ENCODE peak calls at places on chromosome 3, in nine cellular contexts. C is IMR-90, V is H9, D is neural progenitor cell, E is PC-3, A is OCI-LY7, O is SK-N-SH, N is endothelial cell of umbilical vein, Q is fibroblast of lung. J is an unnamed sample. For H4K20me1, the result is how much of the 10 kb centered on the place peaks cover.

GRCh38 chr3:136008221-136008620 is 42.7 kb downstream of the PPP2R3A start:
- DNase-seq in O (no peak), E (peak), A (no peak), D (no peak), Q (no peak), C (no peak), V (no peak), N (no peak), J (no peak)

GRCh38 chr3:12471228-12471627 is 13.1 kb upstream of the TSEN2 start:
- DNase-seq in O (no peak), D (no peak), V (no peak), Q (no peak), A (no peak), N (no peak), E (peak), C (no peak), J (no peak)

GRCh38 chr3:154122096-154122911 is 1.1 kb downstream of the ARHGEF26 start:
- DNase-seq in A (no peak), N (peak), E (no peak), V (peak), C (no peak), D (peak), O (peak), Q (no peak), J (no peak)

GRCh38 chr3:54827056-54827687 is 100.7 kb downstream of the LRTM1 start:
- DNase-seq in Q (no peak), N (no peak), D (no peak), V (no peak), A (no peak), O (no peak), E (no peak), C (no peak), J (no peak)

GRCh38 chr3:99967796-99968195 is 146.5 kb downstream of the FILIP1L start:
- DNase-seq in Q (peak), A (no peak), E (no peak), O (no peak), D (no peak), N (no peak), V (no peak), C (peak), J (no peak)

GRCh38 chr3:101381809-101382208 is 61.4 kb upstream of the IMPG2 start:
- DNase-seq in N (peak), E (peak), V (no peak), O (peak), A (peak), Q (peak), C (peak), D (peak), J (peak)

GRCh38 chr3:25493786-25494185 is 65.7 kb downstream of the RARB start:
- DNase-seq in D (no peak), A (no peak), N (peak), Q (no peak), C (peak), V (no peak), O (no peak), E (peak), J (no peak)

GRCh38 chr3:105752791-105753415 is 115.9 kb downstream of the CBLB start:
- DNase-seq in N (no peak), Q (no peak), V (no peak), C (no peak), E (peak), D (no peak), O (peak), A (peak), J (no peak)

GRCh38 chr3:47019201-47019600 is 39.7 kb downstream of the NBEAL2 start:
- DNase-seq in A (no peak), Q (no peak), V (no peak), N (no peak), E (peak), O (no peak), D (no peak), C (peak), J (no peak)

GRCh38 chr3:49377483-49377882 is 19.3 kb upstream of the GPX1 start:
- DNase-seq in C (peak), D (no peak), N (no peak), O (no peak), E (peak), A (peak), Q (no peak), V (no peak), J (peak)

GRCh38 chr3:33218072-33218445 is 551 bp downstream of the SUSD5 start:
- DNase-seq in Q (peak), N (peak), E (no peak), A (no peak), C (no peak), V (no peak), O (no peak), D (peak), J (no peak)

GRCh38 chr3:111831840-111832239 is 27.2 kb upstream of the PHLDB2 start:
- DNase-seq in C (no peak), D (no peak), E (no peak), N (no peak), O (no peak), V (no peak), Q (no peak), A (no peak), J (no peak)

GRCh38 chr3:177606891-177607290 is 409.6 kb upstream of the TBL1XR1 start:
- DNase-seq in V (no peak), C (no peak), Q (no peak), D (no peak), N (no peak), E (peak), A (no peak), O (no peak), J (no peak)

GRCh38 chr3:16386536-16386935 is 121.5 kb downstream of the OXNAD1 start:
- DNase-seq in V (no peak), A (no peak), O (no peak), D (no peak), C (no peak), Q (no peak), N (no peak), E (no peak), J (no peak)

GRCh38 chr3:43365601-43366305 is 79.4 kb downstream of the SNRK start:
- DNase-seq in O (no peak), V (no peak), N (no peak), C (no peak), A (no peak), D (no peak), E (no peak), Q (no peak), J (no peak)

GRCh38 chr3:37453393-37454391 is 279.3 kb upstream of the LRRFIP2 start:
- DNase-seq in D (peak), Q (peak), C (no peak), O (peak), A (no peak), N (no peak), V (no peak), E (no peak), J (no peak)

GRCh38 chr3:71185733-71186455 is 397.6 kb downstream of the FOXP1 start:
- DNase-seq in V (no peak), O (no peak), Q (peak), A (peak), N (peak), E (peak), D (no peak), C (peak), J (peak)

GRCh38 chr3:46235425-46235824 is 6.8 kb upstream of the CCR3 start:
- DNase-seq in O (no peak), E (no peak), D (no peak), C (no peak), V (no peak), N (no peak), A (no peak), Q (no peak), J (no peak)

GRCh38 chr3:29454326-29454725 is 173.5 kb downstream of the RBMS3 start:
- DNase-seq in C (no peak), O (no peak), V (no peak), D (no peak), Q (no peak), N (no peak), E (no peak), A (no peak), J (no peak)

GRCh38 chr3:111850481-111850880 is 8.6 kb upstream of the PHLDB2 start:
- DNase-seq in O (no peak), C (peak), Q (peak), A (no peak), D (no peak), N (peak), E (peak), V (no peak), J (no peak)

GRCh38 chr3:49199244-49199899 is 28.0 kb downstream of the KLHDC8B start:
- DNase-seq in A (no peak), N (peak), V (peak), Q (peak), E (no peak), O (peak), C (peak), D (no peak), J (no peak)

GRCh38 chr3:105505167-105505566 is 138.5 kb downstream of the ALCAM start:
- DNase-seq in N (no peak), Q (no peak), D (no peak), O (no peak), A (no peak), V (no peak), C (no peak), E (no peak), J (no peak)

GRCh38 chr3:107690522-107691138 is 167.9 kb downstream of the BBX start:
- DNase-seq in D (peak), O (peak), Q (peak), E (peak), N (peak), V (no peak), A (peak), C (peak), J (peak)

GRCh38 chr3:35498506-35499210 is 140.7 kb upstream of the ARPP21 start:
- DNase-seq in O (no peak), C (no peak), V (no peak), N (no peak), Q (no peak), A (no peak), D (no peak), E (no peak), J (no peak)

GRCh38 chr3:133213942-133214341 is 175.8 kb downstream of the TMEM108 start:
- DNase-seq in C (no peak), O (no peak), E (no peak), A (no peak), Q (no peak), V (no peak), N (no peak), D (no peak), J (no peak)

GRCh38 chr3:129603561-129603942 is 2.9 kb downstream of the PLXND1 start:
- DNase-seq in N (no peak), C (no peak), E (no peak), A (no peak), O (no peak), V (no peak), D (no peak), Q (no peak), J (no peak)
- H4K20me1 ChIP-seq in N (under half), C (under half), E (under half), A (under half), O (under half), V (under half), D (under half), Q (under half), J (under half)

GRCh38 chr3:56860948-56861347 is 59.2 kb upstream of the ARHGEF3 start:
- DNase-seq in A (no peak), Q (no peak), O (no peak), N (no peak), E (no peak), V (no peak), D (no peak), C (no peak), J (no peak)

GRCh38 chr3:56862352-56863062 is 60.8 kb upstream of the ARHGEF3 start:
- DNase-seq in A (no peak), E (peak), C (peak), Q (peak), V (no peak), O (no peak), D (no peak), N (peak), J (no peak)

GRCh38 chr3:56864886-56865527 is 63.3 kb upstream of the ARHGEF3 start:
- DNase-seq in O (no peak), N (no peak), A (no peak), E (no peak), D (no peak), V (no peak), C (no peak), Q (no peak), J (no peak)

GRCh38 chr3:56861511-56861910 is 59.8 kb upstream of the ARHGEF3 start:
- DNase-seq in E (no peak), C (no peak), N (no peak), A (no peak), V (no peak), D (no peak), Q (no peak), O (no peak), J (no peak)

DNA sequence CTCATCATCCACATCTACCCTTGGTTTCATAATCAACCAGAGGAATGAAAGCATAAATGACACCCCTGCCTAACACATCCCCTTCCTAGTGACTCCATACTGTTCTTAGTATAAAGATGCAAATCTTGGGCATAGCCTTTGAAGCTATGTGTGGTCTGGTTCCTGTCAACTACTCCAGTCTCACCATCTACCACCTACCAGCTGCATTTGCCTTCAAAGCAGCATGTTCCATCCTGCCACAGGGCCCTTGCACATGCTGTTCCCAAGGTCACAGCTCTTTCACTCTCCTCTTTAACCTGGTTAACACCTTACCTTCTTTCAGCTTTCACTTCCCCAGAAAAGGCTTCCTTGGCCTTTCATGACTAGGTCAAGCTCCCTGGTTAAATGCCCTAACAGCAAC is 62.3 kb upstream of the ARHGEF3 start:
- DNase-seq in C (no peak), D (no peak), V (no peak), N (no peak), O (no peak), E (no peak), A (peak), Q (no peak), J (no peak)
- H4K20me1 ChIP-seq in C (under half), D (under half), V (under half), N (under half), O (under half), E (under half), A (under half), Q (under half), J (under half)

GRCh38 chr3:126451511-126451910 is 24.2 kb downstream of the ZXDC start:
- DNase-seq in O (no peak), D (no peak), A (no peak), V (no peak), Q (no peak), E (no peak), N (no peak), C (no peak), J (no peak)

GRCh38 chr3:126449621-126450051 is 26.1 kb downstream of the ZXDC start:
- DNase-seq in A (no peak), E (no peak), D (no peak), N (no peak), Q (no peak), C (no peak), O (no peak), V (peak), J (no peak)

GRCh38 chr3:126450744-126451143 is 24.9 kb downstream of the ZXDC start:
- DNase-seq in Q (no peak), N (no peak), D (no peak), O (no peak), E (no peak), V (no peak), A (no peak), C (no peak), J (no peak)

GRCh38 chr3:126448893-126449180 is 26.9 kb downstream of the ZXDC start:
- DNase-seq in A (no peak), N (no peak), C (no peak), O (no peak), Q (no peak), D (no peak), E (no peak), V (peak), J (no peak)

DNA sequence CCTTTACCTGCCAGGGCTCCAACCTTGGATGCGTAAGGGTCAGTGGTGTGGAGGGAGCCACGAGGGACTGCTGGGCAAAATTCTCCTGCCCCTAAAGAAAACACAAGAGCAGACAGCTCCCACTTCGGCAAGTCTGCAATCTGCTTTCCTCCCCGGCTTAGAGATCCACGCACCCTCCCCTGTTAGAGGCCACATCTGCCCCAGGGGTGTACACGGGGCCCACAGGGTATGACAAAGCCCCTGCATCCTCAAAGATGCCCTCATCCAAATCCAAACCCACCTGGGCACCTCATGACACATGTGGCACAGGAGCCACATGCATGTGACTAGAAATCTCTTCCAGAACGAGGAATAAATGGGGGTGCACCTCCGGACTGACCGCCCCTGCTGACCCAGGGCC is 25.5 kb downstream of the ZXDC start:
- DNase-seq in C (no peak), E (no peak), V (no peak), N (no peak), A (no peak), D (no peak), Q (no peak), O (no peak), J (no peak)
- H4K20me1 ChIP-seq in C (under half), E (under half), V (under half), N (under half), A (under half), D (under half), Q (under half), O (under half), J (under half)

GRCh38 chr3:139533781-139534443 is 5.6 kb downstream of the RBP1 start:
- DNase-seq in O (peak), D (no peak), E (peak), Q (peak), C (peak), V (no peak), A (no peak), N (peak), J (no peak)
- H4K20me1 ChIP-seq in O (under half), D (under half), E (under half), Q (under half), C (under half), V (under half), A (under half), N (under half), J (under half)

GRCh38 chr3:14411988-14412387 is 9.6 kb downstream of the SLC6A6 start:
- DNase-seq in D (peak), E (peak), V (peak), Q (no peak), O (no peak), N (no peak), A (no peak), C (no peak), J (no peak)
- H4K20me1 ChIP-seq in D (half or more), E (under half), V (under half), Q (under half), O (under half), N (under half), A (under half), C (under half), J (under half)

GRCh38 chr3:134362221-134362620 is 12.0 kb downstream of the AMOTL2 start:
- DNase-seq in C (no peak), V (no peak), Q (no peak), A (no peak), O (no peak), D (no peak), N (no peak), E (no peak), J (no peak)
- H4K20me1 ChIP-seq in C (half or more), V (under half), Q (under half), A (under half), O (under half), D (half or more), N (under half), E (under half), J (under half)

GRCh38 chr3:65551945-65552344 is 486.8 kb downstream of the MAGI1 start:
- DNase-seq in N (no peak), C (no peak), A (no peak), O (no peak), D (peak), E (no peak), Q (no peak), V (no peak), J (no peak)

GRCh38 chr3:65545429-65545828 is 493.3 kb downstream of the MAGI1 start:
- DNase-seq in V (no peak), O (no peak), N (no peak), Q (peak), C (peak), E (peak), A (no peak), D (no peak), J (no peak)

GRCh38 chr3:65549626-65549959 is 489.1 kb downstream of the MAGI1 start:
- DNase-seq in V (no peak), N (no peak), O (no peak), E (no peak), Q (no peak), C (no peak), D (no peak), A (no peak), J (no peak)

GRCh38 chr3:65550137-65550536 is 488.6 kb downstream of the MAGI1 start:
- DNase-seq in D (no peak), C (no peak), A (no peak), N (no peak), E (no peak), O (no peak), V (no peak), Q (no peak), J (no peak)

DNA sequence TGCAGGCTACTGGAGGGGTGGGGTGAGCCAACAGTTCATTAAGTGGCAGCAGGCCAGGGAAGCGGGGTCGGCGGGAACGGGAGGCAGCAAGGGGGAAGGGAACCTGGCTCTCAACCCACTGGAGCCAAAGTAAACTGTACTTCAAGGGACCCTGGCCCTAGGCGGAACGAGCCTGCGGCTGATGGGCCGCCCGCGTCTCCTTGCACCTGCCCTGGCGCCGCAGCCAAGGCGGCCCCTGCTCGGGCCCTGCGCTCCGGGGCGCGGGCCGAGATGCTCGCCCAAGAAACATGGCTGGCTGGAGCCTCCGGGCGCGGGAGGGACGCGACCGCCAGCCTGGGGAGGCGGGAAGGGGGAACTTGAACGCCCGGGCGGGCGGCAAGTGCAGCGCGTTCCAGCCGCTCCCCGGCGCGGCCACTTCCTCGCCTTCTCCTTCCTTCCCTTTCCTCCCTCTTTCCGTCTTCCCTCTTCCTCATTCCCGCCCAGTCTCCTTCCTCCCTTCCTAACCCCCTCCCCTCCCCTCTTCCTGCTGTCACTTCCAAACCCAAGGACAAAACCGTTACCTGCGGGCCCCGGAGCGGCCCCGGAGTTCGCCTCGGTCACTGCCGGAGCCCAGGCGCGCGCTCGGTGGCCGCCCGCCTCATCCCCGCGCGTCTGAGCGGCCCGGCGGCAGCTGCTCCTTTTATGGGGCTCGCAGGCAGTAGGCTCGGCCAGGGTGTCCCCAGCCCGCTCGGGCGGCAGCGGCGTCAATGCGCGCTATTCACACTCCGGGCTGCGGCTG is 489.7 kb downstream of the MAGI1 start:
- DNase-seq in Q (peak), V (peak), C (no peak), N (no peak), A (no peak), D (peak), O (peak), E (no peak), J (no peak)
- H4K20me1 ChIP-seq in Q (under half), V (under half), C (under half), N (under half), A (under half), D (half or more), O (under half), E (under half), J (under half)

J was measured in Karpas-422.